ENCODE peak calls at places on chromosomes 7 and 10, in five cellular contexts. R is Right ventricle myocardium superior, J is T-helper 9 cell, O is B cell, S is HFFc6. Y is an unnamed sample.

GRCh38 chr10:123965973-123966895 is 74.6 kb upstream of the CPXM2 start:
- DNase-seq in R (no peak), J (no peak), O (no peak), S (no peak), Y (no peak)

GRCh38 chr7:116592445-116592844 is 67.6 kb downstream of the CAV1 start:
- DNase-seq in R (peak; percentile 47), J (no peak), O (peak; percentile 19), S (no peak), Y (no peak)

GRCh38 chr10:100982916-100983830 is 4.1 kb downstream of the MRPL43 start:
- DNase-seq in R (no peak), J (no peak), O (no peak), S (no peak), Y (no peak)

GRCh38 chr10:53598914-53599313 is 826.3 kb upstream of the MBL2 start:
- DNase-seq in R (no peak), J (no peak), O (no peak), S (no peak), Y (no peak)

GRCh38 chr10:76141376-76141775 is 710.0 kb downstream of the LRMDA start:
- DNase-seq in R (no peak), J (no peak), O (no peak), S (no peak), Y (no peak)

GRCh38 chr10:57992321-57993077 is 275.2 kb downstream of the IPMK start:
- DNase-seq in R (no peak), J (no peak), O (no peak), S (no peak), Y (peak; percentile 7)

GRCh38 chr10:44995581-44995913 is 5.2 kb upstream of the ZNF22 start:
- DNase-seq in R (no peak), J (no peak), O (no peak), S (no peak), Y (no peak)

GRCh38 chr10:131578472-131578970 is 267.0 kb upstream of the TCERG1L start:
- DNase-seq in R (no peak), J (no peak), O (no peak), S (no peak), Y (no peak)

GRCh38 chr10:60203993-60204618 is 185.6 kb downstream of the ANK3 start:
- DNase-seq in R (no peak), J (no peak), O (peak; percentile 48), S (peak; percentile 16), Y (peak; percentile 28)

GRCh38 chr7:108875139-108875538 is 305.5 kb downstream of the DNAJB9 start:
- DNase-seq in R (no peak), J (no peak), O (no peak), S (no peak), Y (no peak)

GRCh38 chr7:122273117-122273516 is 31.4 kb downstream of the FEZF1 start:
- DNase-seq in R (no peak), J (no peak), O (no peak), S (no peak), Y (no peak)

GRCh38 chr7:28536259-28536658 is 123.9 kb downstream of the CREB5 start:
- DNase-seq in R (no peak), J (no peak), O (no peak), S (peak; percentile 24), Y (peak; percentile 11)

GRCh38 chr10:116307450-116307849 is 16.8 kb upstream of the CCDC172 start:
- DNase-seq in R (no peak), J (no peak), O (no peak), S (no peak), Y (no peak)

GRCh38 chr10:88616250-88616977 is 29.9 kb downstream of the LIPJ start:
- DNase-seq in R (peak; percentile 50), J (no peak), O (no peak), S (no peak), Y (no peak)

GRCh38 chr7:80284848-80285247 is 150.2 kb downstream of the GNAI1 start:
- DNase-seq in R (no peak), J (no peak), O (no peak), S (peak; percentile 76), Y (peak; percentile 71)

GRCh38 chr7:494261-494687 is 25.4 kb downstream of the PDGFA start:
- DNase-seq in R (peak; percentile 37), J (no peak), O (no peak), S (no peak), Y (peak; percentile 64)

GRCh38 chr10:2508971-2509605 is 558.3 kb upstream of the PFKP start:
- DNase-seq in R (no peak), J (no peak), O (no peak), S (peak; percentile 33), Y (peak; percentile 44)

GRCh38 chr10:1559731-1560130 is 177.6 kb downstream of the ADARB2 start:
- DNase-seq in R (no peak), J (no peak), O (no peak), S (no peak), Y (no peak)

GRCh38 chr7:20267482-20267881 is 50.3 kb upstream of the MACC1 start:
- DNase-seq in R (no peak), J (no peak), O (peak; percentile 40), S (no peak), Y (no peak)

GRCh38 chr10:75234017-75234682 is 1.6 kb downstream of the COMTD1 start:
- DNase-seq in R (peak; percentile 96), J (peak; percentile 99), O (peak; percentile 99), S (peak; percentile 88), Y (peak; percentile 96)

GRCh38 chr10:109866995-109867635 is 56.2 kb downstream of the XPNPEP1 start:
- DNase-seq in R (no peak), J (no peak), O (no peak), S (no peak), Y (no peak)